ENCODE peak calls at places on chromosomes 11 and 22, in six cellular contexts. Q is T-helper 1 cell, S is T-cell, H is kidney tubule cell, M is NCI-H446 treated with DMSO at 0.1 percent for 48 hours, J is NCI-H1105 treated with DMSO at 0.1 percent for 48 hours. W is an unnamed sample.

GRCh38 chr11:132312616-132313210 is 942.3 kb downstream of the NTM start:
- DNase-seq in Q (no peak), S (no peak), H (peak), M (no peak), J (peak), W (no peak)

GRCh38 chr22:27903805-27904473 is 15.1 kb downstream of the PITPNB start:
- DNase-seq in Q (no peak), S (no peak), H (no peak), M (no peak), J (no peak), W (no peak)

GRCh38 chr11:122393209-122393850 is 262.2 kb upstream of the UBASH3B start:
- DNase-seq in Q (no peak), S (no peak), H (no peak), M (no peak), J (no peak), W (no peak)

GRCh38 chr11:116104480-116105174 is 600.4 kb upstream of the CADM1 start:
- DNase-seq in Q (no peak), S (no peak), H (no peak), M (no peak), J (no peak), W (no peak)

GRCh38 chr11:104928831-104929230 is 30.6 kb upstream of the CASP12 start:
- DNase-seq in Q (no peak), S (no peak), H (no peak), M (no peak), J (no peak), W (no peak)

GRCh38 chr22:21443057-21443734 is 24.0 kb upstream of the TMEM191C start:
- DNase-seq in Q (no peak), S (no peak), H (no peak), M (no peak), J (no peak), W (no peak)

GRCh38 chr11:126337472-126338241 is 17.8 kb upstream of the ST3GAL4 start:
- DNase-seq in Q (no peak), S (no peak), H (no peak), M (no peak), J (no peak), W (no peak)

GRCh38 chr11:111448420-111448819 is 63.8 kb downstream of the BTG4 start:
- DNase-seq in Q (no peak), S (no peak), H (no peak), M (no peak), J (no peak), W (no peak)

W was measured in memory B cell.